ENCODE peak calls at places on chromosomes 7 and 10, in four cellular contexts. S is HCT116, E is K562, U is HepG2. T is an unnamed sample.

GRCh38 chr7:33654641-33655040 is 250.7 kb upstream of the BMPER start:
- DNase-seq in E (no peak), U (no peak), S (no peak), T (no peak)

GRCh38 chr10:1169186-1169885 is 113.2 kb downstream of the WDR37 start:
- DNase-seq in S (no peak), E (no peak), U (no peak), T (no peak)

GRCh38 chr7:141354251-141354650 is 197.0 kb upstream of the AGK start:
- DNase-seq in S (no peak), E (no peak), U (no peak), T (no peak)

GRCh38 chr7:81244213-81244612 is 325.4 kb upstream of the SEMA3C start:
- DNase-seq in E (peak), S (peak), U (no peak), T (no peak)

GRCh38 chr10:63438506-63439498 is 27.0 kb downstream of the JMJD1C start:
- DNase-seq in E (peak), S (peak), U (no peak), T (no peak)

GRCh38 chr10:123287594-123288247 is 133.5 kb downstream of the BUB3 start:
- DNase-seq in S (peak), E (no peak), U (no peak), T (peak)

GRCh38 chr7:140656548-140657515 is 15.9 kb upstream of the ADCK2 start:
- DNase-seq in S (no peak), E (no peak), U (peak), T (no peak)

GRCh38 chr10:99785646-99786045 is 3.2 kb downstream of the ABCC2 start:
- DNase-seq in E (no peak), S (no peak), U (no peak), T (no peak)

GRCh38 chr10:93071674-93072224 is 1.9 kb upstream of the CYP26A1 start:
- DNase-seq in E (peak), S (no peak), U (peak), T (peak)

GRCh38 chr10:104028146-104028545 is 57.5 kb downstream of the COL17A1 start:
- DNase-seq in S (peak), U (peak), E (peak), T (peak)

GRCh38 chr7:11345621-11346020 is 371.9 kb downstream of the PHF14 start:
- DNase-seq in E (no peak), S (no peak), U (no peak), T (no peak)

GRCh38 chr10:115827650-115828049 is 445.4 kb downstream of the GFRA1 start:
- DNase-seq in S (no peak), E (no peak), U (no peak), T (no peak)

GRCh38 chr7:158828343-158829020 is 827 bp downstream of the ESYT2 start:
- DNase-seq in S (no peak), U (no peak), E (peak), T (peak)

GRCh38 chr7:138937484-138937883 is 43.7 kb downstream of the KIAA1549 start:
- DNase-seq in E (no peak), U (no peak), S (no peak), T (no peak)

GRCh38 chr10:80509403-80510161 is 28.1 kb upstream of the SH2D4B start:
- DNase-seq in U (no peak), S (no peak), E (no peak), T (no peak)

GRCh38 chr10:124152781-124153600 is 59.6 kb upstream of the CHST15 start:
- DNase-seq in E (peak), S (peak), U (peak), T (peak)

DNA sequence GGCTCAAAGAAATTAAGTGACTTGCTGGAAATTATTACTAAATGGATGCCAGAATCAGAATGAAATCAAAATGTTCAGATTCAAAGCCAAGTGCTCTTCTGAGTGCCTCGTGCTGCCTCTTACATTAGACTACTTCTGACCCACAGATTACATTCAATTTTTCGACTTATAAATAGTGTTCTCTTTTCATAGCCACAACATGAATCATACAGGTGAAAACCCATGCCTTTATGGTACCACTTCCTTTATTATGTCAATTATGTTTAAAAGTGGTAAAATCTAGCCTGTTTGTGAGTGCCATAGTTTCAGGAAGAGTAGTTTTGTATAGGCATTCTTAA is 208.1 kb upstream of the TEX47 start:
- DNase-seq in U (no peak), S (no peak), E (no peak), T (no peak)
- TF ChIP-seq REST in U (no peak), S (no peak), E (no peak), T (no peak)

DNA sequence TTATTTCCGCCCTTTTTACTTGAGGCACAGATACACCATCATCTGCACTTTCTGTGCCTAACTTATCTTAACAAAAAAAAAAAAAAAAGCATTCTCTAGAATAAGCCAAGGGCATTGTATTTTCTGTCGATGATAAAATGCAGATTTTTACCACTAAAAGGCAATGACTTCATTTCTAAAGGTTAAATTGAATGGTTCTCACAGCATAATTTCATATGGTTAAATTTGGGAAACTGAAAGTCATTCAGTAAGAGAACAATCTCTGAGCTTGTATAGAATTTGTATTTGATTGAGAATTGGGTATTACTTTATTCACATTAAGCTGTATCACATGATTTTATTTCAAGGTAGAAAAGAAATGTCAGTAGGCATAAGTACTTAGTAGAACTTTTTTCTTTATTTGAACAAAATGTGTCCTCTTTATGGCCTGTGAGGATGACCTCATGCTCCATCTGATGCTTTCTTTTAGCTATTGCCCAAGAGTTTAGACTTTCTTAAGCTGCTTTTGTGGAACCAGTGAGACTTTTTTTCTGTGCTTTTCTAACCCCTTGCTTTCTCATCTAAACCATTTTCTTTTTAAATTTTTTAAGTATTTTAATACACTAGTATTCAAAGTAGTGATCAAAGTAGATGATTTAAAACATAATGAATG is 110.3 kb downstream of the LRRC4 start:
- DNase-seq in E (no peak), U (no peak), S (no peak), T (no peak)
- TF ChIP-seq ELF1 in E (no peak), U (no peak), S (no peak), T (no peak)

GRCh38 chr7:27739914-27740448 is at the start of gene TAX1BP1:
- DNase-seq in E (peak), U (peak), S (peak), T (peak)
- TF ChIP-seq REST in E (no peak), U (no peak), S (no peak), T (peak)

GRCh38 chr10:127046975-127047877 is 142.0 kb downstream of the DOCK1 start:
- DNase-seq in E (no peak), U (no peak), S (no peak), T (no peak)
- TF ChIP-seq ELF1 in E (no peak), U (no peak), S (no peak), T (no peak)

GRCh38 chr7:197413-198335 is 5.3 kb downstream of the FAM20C start:
- DNase-seq in S (no peak), E (no peak), U (peak), T (no peak)
- TF ChIP-seq REST in S (no peak), E (no peak), U (no peak), T (no peak)

T was measured in SK-N-SH.